ENCODE peak calls at places on chromosomes 4 and X, in seven cellular contexts. J, W, C, P, R, G and Q are unnamed samples.

GRCh38 chr4:3780347-3781171 is 14.4 kb downstream of the ADRA2C start:
- DNase-seq in R (no peak), W (peak), C (peak), P (peak), G (no peak), J (no peak), Q (no peak)

GRCh38 chr4:152937535-152938236 is 1.6 kb downstream of the FHDC1 start:
- DNase-seq in G (no peak), W (peak), P (peak), R (no peak), J (peak), C (no peak), Q (no peak)

GRCh38 chrX:50980251-50980650 is 69.7 kb downstream of the BMP15 start:
- DNase-seq in G (no peak), R (no peak), P (no peak), W (no peak), C (no peak), J (no peak), Q (no peak)

GRCh38 chr4:84100071-84100470 is 399.0 kb downstream of the NKX6-1 start:
- DNase-seq in W (no peak), C (no peak), G (no peak), J (no peak), P (no peak), R (no peak), Q (no peak)

GRCh38 chr4:150628073-150628472 is 46.1 kb downstream of the MAB21L2 start:
- DNase-seq in W (no peak), J (no peak), R (no peak), G (no peak), P (no peak), C (no peak), Q (no peak)

GRCh38 chr4:143355540-143356217 is 19.0 kb downstream of the GAB1 start:
- DNase-seq in G (no peak), J (no peak), C (no peak), R (no peak), P (no peak), W (no peak), Q (no peak)

GRCh38 chr4:112060212-112060611 is 85.0 kb upstream of the FAM241A start:
- DNase-seq in C (peak), J (no peak), W (peak), R (no peak), G (no peak), P (no peak), Q (peak)

GRCh38 chrX:3963980-3964379 is 250.5 kb upstream of the PRKX start:
- DNase-seq in J (no peak), W (no peak), P (no peak), C (no peak), G (no peak), R (no peak), Q (no peak)

GRCh38 chr4:8737075-8737474 is 134.6 kb downstream of the HMX1 start:
- DNase-seq in J (no peak), G (no peak), W (no peak), R (no peak), P (no peak), C (no peak), Q (no peak)

GRCh38 chrX:2608638-2609430 is 82.3 kb upstream of the CD99 start:
- DNase-seq in P (peak), G (peak), R (no peak), C (peak), J (peak), W (peak), Q (peak)

GRCh38 chr4:81724925-81725329 is 253.2 kb upstream of the RASGEF1B start:
- DNase-seq in W (no peak), C (peak), J (no peak), P (peak), R (peak), G (no peak), Q (no peak)

GRCh38 chrX:122501652-122502051 is 682.4 kb upstream of the GRIA3 start:
- DNase-seq in G (no peak), W (no peak), R (no peak), P (no peak), C (no peak), J (no peak), Q (no peak)

GRCh38 chr4:101037249-101037648 is 310.1 kb downstream of the PPP3CA start:
- DNase-seq in R (no peak), C (peak), P (no peak), G (no peak), W (no peak), J (no peak), Q (peak)

GRCh38 chrX:82451725-82452124 is 1056.4 kb upstream of the POU3F4 start:
- DNase-seq in W (no peak), J (no peak), G (no peak), R (no peak), C (no peak), P (no peak), Q (no peak)

GRCh38 chrX:40012039-40012799 is 85.5 kb downstream of the BCOR start:
- DNase-seq in C (peak), J (peak), R (no peak), P (no peak), G (no peak), W (no peak), Q (no peak)
- TF ChIP-seq JUND in C (no peak), J (no peak), R (no peak), P (no peak), G (no peak), W (no peak), Q (no peak)

GRCh38 chr4:27701563-27701962 is 840.9 kb downstream of the STIM2 start:
- DNase-seq in R (no peak), J (no peak), P (no peak), G (no peak), C (no peak), W (no peak), Q (no peak)

GRCh38 chr4:27703771-27704170 is 843.1 kb downstream of the STIM2 start:
- DNase-seq in P (no peak), W (no peak), G (no peak), R (no peak), J (no peak), C (no peak), Q (no peak)

GRCh38 chr4:27702710-27703431 is 842.2 kb downstream of the STIM2 start:
- DNase-seq in C (peak), J (no peak), P (no peak), R (no peak), W (peak), G (no peak), Q (peak)
- TF ChIP-seq JUND in C (no peak), J (no peak), P (no peak), R (no peak), W (no peak), G (no peak), Q (no peak)

GRCh38 chr4:164081801-164082200 is 587.3 kb downstream of the TMA16 start:
- DNase-seq in C (no peak), R (no peak), W (no peak), J (no peak), G (no peak), P (no peak), Q (no peak)
- TF ChIP-seq JUND in C (no peak), R (no peak), W (no peak), J (no peak), G (no peak), P (no peak), Q (no peak)

DNA sequence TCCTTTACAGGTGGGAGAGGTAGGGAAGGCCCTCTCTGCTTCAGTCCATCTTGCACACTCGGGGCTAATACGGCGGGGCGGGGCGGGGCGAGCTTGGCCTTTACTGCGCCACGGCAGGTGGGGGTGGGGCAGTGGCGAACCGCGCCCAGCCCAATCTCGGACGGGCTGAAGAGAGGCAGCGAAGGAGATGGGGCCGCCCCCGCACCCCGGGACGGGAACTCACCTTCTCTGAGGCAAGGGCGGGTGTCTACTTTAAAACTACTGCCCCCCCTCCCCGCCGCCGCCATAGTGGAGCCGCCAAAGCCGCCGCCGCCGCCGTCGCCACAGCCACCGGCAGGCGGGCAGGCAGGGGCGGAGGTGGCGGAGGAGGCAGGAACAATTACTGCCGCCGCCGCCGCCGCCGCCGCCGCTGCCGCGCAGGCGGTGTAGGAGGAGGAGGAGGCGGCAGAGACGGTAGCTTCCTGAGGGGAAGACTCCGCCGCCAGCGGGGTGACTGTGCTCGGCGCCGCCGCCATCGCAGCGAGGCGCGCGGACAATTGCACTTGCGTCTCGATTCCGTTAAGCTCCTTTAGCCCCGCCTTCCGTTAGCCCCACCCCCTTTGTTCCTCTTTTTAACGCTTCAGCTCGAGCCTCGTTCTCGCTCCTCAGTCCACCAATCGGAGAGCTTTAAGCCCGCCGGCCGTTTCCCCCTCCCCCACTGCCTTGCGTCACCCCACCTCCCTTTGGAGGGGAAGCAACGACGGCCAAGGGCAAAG is at the start of gene ZMAT1:
- DNase-seq in P (peak), C (peak), R (peak), W (peak), J (peak), G (peak), Q (peak)
- TF ChIP-seq JUND in P (no peak), C (no peak), R (no peak), W (no peak), J (no peak), G (no peak), Q (no peak)

DNA sequence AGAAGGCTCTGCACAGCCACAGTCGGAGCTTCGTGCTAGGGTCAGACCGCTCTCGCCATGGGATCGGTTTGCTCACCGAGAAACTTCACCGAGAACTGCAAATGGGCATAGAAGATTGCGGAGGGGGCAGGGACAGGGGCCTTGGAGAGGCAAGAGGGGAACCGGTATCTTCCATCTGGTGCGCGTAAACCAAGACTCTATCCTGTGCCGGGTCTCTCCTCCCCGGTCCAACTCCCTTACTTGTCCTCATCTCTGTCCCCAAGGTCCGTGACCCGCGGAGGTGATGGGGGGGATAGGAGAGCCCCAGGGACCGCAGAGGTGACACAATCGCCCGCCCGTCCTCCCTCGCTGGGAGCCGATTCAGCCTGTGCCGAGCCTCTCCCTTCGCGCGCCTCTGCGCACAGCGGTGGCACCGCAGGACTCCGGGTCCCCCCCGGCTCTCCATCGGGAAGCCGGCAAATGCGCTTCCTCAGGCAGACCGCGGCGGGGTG is 960 bp downstream of the SCD5 start:
- DNase-seq in G (no peak), W (peak), R (no peak), J (no peak), C (no peak), P (no peak), Q (no peak)
- TF ChIP-seq JUND in G (no peak), W (no peak), R (no peak), J (no peak), C (no peak), P (no peak), Q (no peak)